ENCODE peak calls at places on chromosomes 13 and 19, in eight cellular contexts. One of them, this sample, is unnamed.

GRCh38 chr19:1907563-1908363 is 2.6 kb downstream of the ADAT3 start:
- DNase-seq in fibroblast of lung: no peak
- DNase-seq in cardiac fibroblast: no peak
- DNase-seq in activated T-helper 1 cell treated with anti-CD3 and anti-CD28 coated beads, Interleukin-12 subunit alpha, Interleukin-12 subunit beta, Interleukin-2, Interleukin-4 antibody, amounts not matched to agents 30 ng/mL and 10 ng/mL and 1 ng/mL, durations not matched to agents 14 hours and 24 hours and 36 hours: no peak
- DNase-seq in NAMALWA: no peak
- DNase-seq in heart left ventricle: no peak
- DNase-seq in naive B cell: no peak
- DNase-seq in Peyer's patch: no peak
- DNase-seq in this sample: no peak

GRCh38 chr19:35517342-35517741 is 3.9 kb upstream of the DMKN start:
- DNase-seq in fibroblast of lung: no peak
- DNase-seq in activated T-helper 1 cell treated with anti-CD3 and anti-CD28 coated beads, Interleukin-12 subunit alpha, Interleukin-12 subunit beta, Interleukin-2, Interleukin-4 antibody, amounts not matched to agents 30 ng/mL and 10 ng/mL and 1 ng/mL, durations not matched to agents 14 hours and 24 hours and 36 hours: no peak
- DNase-seq in NAMALWA: no peak
- DNase-seq in heart left ventricle: no peak
- DNase-seq in Peyer's patch: no peak
- DNase-seq in naive B cell: no peak
- DNase-seq in cardiac fibroblast: no peak
- DNase-seq in this sample: no peak

GRCh38 chr19:6091771-6092291 is 18.5 kb downstream of the RFX2 start:
- DNase-seq in NAMALWA: no peak
- DNase-seq in cardiac fibroblast: peak; percentile 53
- DNase-seq in Peyer's patch: no peak
- DNase-seq in naive B cell: no peak
- DNase-seq in heart left ventricle: no peak
- DNase-seq in fibroblast of lung: peak; percentile 40
- DNase-seq in activated T-helper 1 cell treated with anti-CD3 and anti-CD28 coated beads, Interleukin-12 subunit alpha, Interleukin-12 subunit beta, Interleukin-2, Interleukin-4 antibody, amounts not matched to agents 30 ng/mL and 10 ng/mL and 1 ng/mL, durations not matched to agents 14 hours and 24 hours and 36 hours: no peak
- DNase-seq in this sample: no peak

GRCh38 chr13:20550799-20551198 is 16.2 kb upstream of the IFT88 start:
- DNase-seq in cardiac fibroblast: no peak
- DNase-seq in heart left ventricle: no peak
- DNase-seq in Peyer's patch: no peak
- DNase-seq in fibroblast of lung: no peak
- DNase-seq in activated T-helper 1 cell treated with anti-CD3 and anti-CD28 coated beads, Interleukin-12 subunit alpha, Interleukin-12 subunit beta, Interleukin-2, Interleukin-4 antibody, amounts not matched to agents 30 ng/mL and 10 ng/mL and 1 ng/mL, durations not matched to agents 14 hours and 24 hours and 36 hours: no peak
- DNase-seq in naive B cell: no peak
- DNase-seq in NAMALWA: no peak
- DNase-seq in this sample: no peak

GRCh38 chr19:43798546-43799409 is 3.5 kb downstream of the LYPD5 start:
- DNase-seq in fibroblast of lung: no peak
- DNase-seq in naive B cell: no peak
- DNase-seq in heart left ventricle: no peak
- DNase-seq in cardiac fibroblast: no peak
- DNase-seq in NAMALWA: no peak
- DNase-seq in activated T-helper 1 cell treated with anti-CD3 and anti-CD28 coated beads, Interleukin-12 subunit alpha, Interleukin-12 subunit beta, Interleukin-2, Interleukin-4 antibody, amounts not matched to agents 30 ng/mL and 10 ng/mL and 1 ng/mL, durations not matched to agents 14 hours and 24 hours and 36 hours: peak; percentile 34
- DNase-seq in Peyer's patch: no peak
- DNase-seq in this sample: no peak

GRCh38 chr13:24911135-24911524 is 147.2 kb downstream of the RNF17 start:
- DNase-seq in heart left ventricle: no peak
- DNase-seq in cardiac fibroblast: peak; percentile 75
- DNase-seq in Peyer's patch: no peak
- DNase-seq in fibroblast of lung: peak; percentile 62
- DNase-seq in NAMALWA: no peak
- DNase-seq in activated T-helper 1 cell treated with anti-CD3 and anti-CD28 coated beads, Interleukin-12 subunit alpha, Interleukin-12 subunit beta, Interleukin-2, Interleukin-4 antibody, amounts not matched to agents 30 ng/mL and 10 ng/mL and 1 ng/mL, durations not matched to agents 14 hours and 24 hours and 36 hours: no peak
- DNase-seq in naive B cell: no peak
- DNase-seq in this sample: no peak

GRCh38 chr19:18428173-18428836 is 9.1 kb downstream of the SSBP4 start:
- DNase-seq in fibroblast of lung: no peak
- DNase-seq in NAMALWA: no peak
- DNase-seq in cardiac fibroblast: no peak
- DNase-seq in activated T-helper 1 cell treated with anti-CD3 and anti-CD28 coated beads, Interleukin-12 subunit alpha, Interleukin-12 subunit beta, Interleukin-2, Interleukin-4 antibody, amounts not matched to agents 30 ng/mL and 10 ng/mL and 1 ng/mL, durations not matched to agents 14 hours and 24 hours and 36 hours: no peak
- DNase-seq in naive B cell: no peak
- DNase-seq in heart left ventricle: no peak
- DNase-seq in Peyer's patch: no peak
- DNase-seq in this sample: no peak

GRCh38 chr19:35896643-35897040 is 3.7 kb downstream of the NFKBID start:
- DNase-seq in heart left ventricle: no peak
- DNase-seq in cardiac fibroblast: no peak
- DNase-seq in NAMALWA: no peak
- DNase-seq in Peyer's patch: no peak
- DNase-seq in activated T-helper 1 cell treated with anti-CD3 and anti-CD28 coated beads, Interleukin-12 subunit alpha, Interleukin-12 subunit beta, Interleukin-2, Interleukin-4 antibody, amounts not matched to agents 30 ng/mL and 10 ng/mL and 1 ng/mL, durations not matched to agents 14 hours and 24 hours and 36 hours: no peak
- DNase-seq in naive B cell: peak; percentile 9
- DNase-seq in fibroblast of lung: no peak
- DNase-seq in this sample: no peak

GRCh38 chr13:46656786-46657185 is 103.8 kb downstream of the LRCH1 start:
- DNase-seq in Peyer's patch: no peak
- DNase-seq in fibroblast of lung: no peak
- DNase-seq in naive B cell: no peak
- DNase-seq in heart left ventricle: no peak
- DNase-seq in cardiac fibroblast: no peak
- DNase-seq in NAMALWA: no peak
- DNase-seq in activated T-helper 1 cell treated with anti-CD3 and anti-CD28 coated beads, Interleukin-12 subunit alpha, Interleukin-12 subunit beta, Interleukin-2, Interleukin-4 antibody, amounts not matched to agents 30 ng/mL and 10 ng/mL and 1 ng/mL, durations not matched to agents 14 hours and 24 hours and 36 hours: no peak
- DNase-seq in this sample: no peak

GRCh38 chr13:100722517-100722916 is 47.9 kb upstream of the TMTC4 start:
- DNase-seq in heart left ventricle: no peak
- DNase-seq in NAMALWA: no peak
- DNase-seq in cardiac fibroblast: no peak
- DNase-seq in fibroblast of lung: no peak
- DNase-seq in Peyer's patch: no peak
- DNase-seq in activated T-helper 1 cell treated with anti-CD3 and anti-CD28 coated beads, Interleukin-12 subunit alpha, Interleukin-12 subunit beta, Interleukin-2, Interleukin-4 antibody, amounts not matched to agents 30 ng/mL and 10 ng/mL and 1 ng/mL, durations not matched to agents 14 hours and 24 hours and 36 hours: no peak
- DNase-seq in naive B cell: no peak
- DNase-seq in this sample: no peak

GRCh38 chr13:51552027-51552426 is 32.2 kb upstream of the WDFY2 start:
- DNase-seq in heart left ventricle: no peak
- DNase-seq in fibroblast of lung: no peak
- DNase-seq in NAMALWA: peak; percentile 29
- DNase-seq in naive B cell: peak; percentile 5
- DNase-seq in activated T-helper 1 cell treated with anti-CD3 and anti-CD28 coated beads, Interleukin-12 subunit alpha, Interleukin-12 subunit beta, Interleukin-2, Interleukin-4 antibody, amounts not matched to agents 30 ng/mL and 10 ng/mL and 1 ng/mL, durations not matched to agents 14 hours and 24 hours and 36 hours: no peak
- DNase-seq in cardiac fibroblast: no peak
- DNase-seq in Peyer's patch: no peak
- DNase-seq in this sample: no peak

GRCh38 chr19:54572696-54573311 is 786 bp upstream of the LILRA2 start:
- DNase-seq in naive B cell: no peak
- DNase-seq in activated T-helper 1 cell treated with anti-CD3 and anti-CD28 coated beads, Interleukin-12 subunit alpha, Interleukin-12 subunit beta, Interleukin-2, Interleukin-4 antibody, amounts not matched to agents 30 ng/mL and 10 ng/mL and 1 ng/mL, durations not matched to agents 14 hours and 24 hours and 36 hours: no peak
- DNase-seq in cardiac fibroblast: no peak
- DNase-seq in heart left ventricle: no peak
- DNase-seq in Peyer's patch: peak; percentile 24
- DNase-seq in NAMALWA: no peak
- DNase-seq in fibroblast of lung: no peak
- DNase-seq in this sample: no peak

GRCh38 chr13:109858319-109858718 is 71.9 kb upstream of the IRS2 start:
- DNase-seq in heart left ventricle: no peak
- DNase-seq in naive B cell: no peak
- DNase-seq in cardiac fibroblast: no peak
- DNase-seq in NAMALWA: no peak
- DNase-seq in fibroblast of lung: no peak
- DNase-seq in Peyer's patch: no peak
- DNase-seq in activated T-helper 1 cell treated with anti-CD3 and anti-CD28 coated beads, Interleukin-12 subunit alpha, Interleukin-12 subunit beta, Interleukin-2, Interleukin-4 antibody, amounts not matched to agents 30 ng/mL and 10 ng/mL and 1 ng/mL, durations not matched to agents 14 hours and 24 hours and 36 hours: no peak
- DNase-seq in this sample: no peak

GRCh38 chr13:99617474-99618255 is 116.4 kb downstream of the TM9SF2 start:
- DNase-seq in naive B cell: no peak
- DNase-seq in cardiac fibroblast: peak; percentile 66
- DNase-seq in fibroblast of lung: peak; percentile 62
- DNase-seq in Peyer's patch: no peak
- DNase-seq in NAMALWA: peak; percentile 85
- DNase-seq in activated T-helper 1 cell treated with anti-CD3 and anti-CD28 coated beads, Interleukin-12 subunit alpha, Interleukin-12 subunit beta, Interleukin-2, Interleukin-4 antibody, amounts not matched to agents 30 ng/mL and 10 ng/mL and 1 ng/mL, durations not matched to agents 14 hours and 24 hours and 36 hours: no peak
- DNase-seq in heart left ventricle: peak; percentile 30
- DNase-seq in this sample: peak; percentile 43

GRCh38 chr19:34165295-34165738 is 7.0 kb upstream of the LSM14A start:
- DNase-seq in activated T-helper 1 cell treated with anti-CD3 and anti-CD28 coated beads, Interleukin-12 subunit alpha, Interleukin-12 subunit beta, Interleukin-2, Interleukin-4 antibody, amounts not matched to agents 30 ng/mL and 10 ng/mL and 1 ng/mL, durations not matched to agents 14 hours and 24 hours and 36 hours: no peak
- DNase-seq in Peyer's patch: no peak
- DNase-seq in naive B cell: no peak
- DNase-seq in cardiac fibroblast: no peak
- DNase-seq in fibroblast of lung: no peak
- DNase-seq in heart left ventricle: no peak
- DNase-seq in NAMALWA: no peak
- DNase-seq in this sample: no peak

This sample was measured in ovary.